ENCODE peak calls at places on chromosomes 11 and 22, in six cellular contexts. J is vagina, P is HCT116, E is HL-60, T is upper lobe of left lung, M is transverse colon. I is an unnamed sample.
A peak's percentile ranks its signal among the peaks of the same experiment; 100 is the strongest.

GRCh38 chr22:27895600-27895999 is 23.5 kb downstream of the PITPNB start:
- DNase-seq in J (no peak), P (no peak), E (no peak), T (no peak), M (no peak), I (no peak)

GRCh38 chr22:47354668-47355387 is 592.4 kb downstream of the TBC1D22A start:
- DNase-seq in J (no peak), P (no peak), E (no peak), T (peak; percentile 46), M (no peak), I (no peak)

GRCh38 chr22:21447694-21448402 is 19.3 kb upstream of the TMEM191C start:
- DNase-seq in J (no peak), P (no peak), E (peak; percentile 1), T (peak; percentile 60), M (no peak), I (no peak)

GRCh38 chr11:48063424-48063978 is 83.1 kb downstream of the PTPRJ start:
- DNase-seq in J (no peak), P (peak; percentile 13), E (no peak), T (no peak), M (no peak), I (no peak)

GRCh38 chr11:121657191-121657590 is 204.4 kb upstream of the SORL1-AS1 start:
- DNase-seq in J (no peak), P (no peak), E (no peak), T (peak; percentile 20), M (no peak), I (no peak)

GRCh38 chr11:43399983-43400630 is 41.4 kb downstream of the TTC17 start:
- DNase-seq in J (no peak), P (no peak), E (no peak), T (no peak), M (no peak), I (no peak)

GRCh38 chr11:824942-825341 is 2.8 kb upstream of the CRACR2B start:
- DNase-seq in J (no peak), P (no peak), E (no peak), T (peak; percentile 49), M (no peak), I (no peak)

GRCh38 chr11:112537846-112538330 is 277.2 kb upstream of the PLET1 start:
- DNase-seq in J (no peak), P (no peak), E (no peak), T (no peak), M (no peak), I (no peak)

GRCh38 chr11:19187880-19188279 is 13.9 kb downstream of the CSRP3 start:
- DNase-seq in J (no peak), P (no peak), E (no peak), T (peak; percentile 14), M (no peak), I (no peak)

GRCh38 chr11:58316142-58316541 is 42.7 kb downstream of the OR5B17 start:
- DNase-seq in J (no peak), P (no peak), E (no peak), T (no peak), M (no peak), I (no peak)

GRCh38 chr11:116913000-116913399 is 75.6 kb upstream of the APOA1 start:
- DNase-seq in J (no peak), P (no peak), E (peak; percentile 35), T (no peak), M (no peak), I (no peak)

GRCh38 chr11:19444231-19444630 is 203.5 kb upstream of the E2F8 start:
- DNase-seq in J (no peak), P (no peak), E (no peak), T (no peak), M (no peak), I (no peak)

GRCh38 chr11:105078283-105078682 is 33.1 kb upstream of the CARD16 start:
- DNase-seq in J (no peak), P (no peak), E (no peak), T (no peak), M (no peak), I (no peak)

GRCh38 chr11:88246680-88247079 is 71.4 kb upstream of the RAB38 start:
- DNase-seq in J (no peak), P (no peak), E (no peak), T (no peak), M (no peak), I (no peak)

GRCh38 chr11:57444362-57445074 is 15.8 kb upstream of the RTN4RL2 start:
- DNase-seq in J (no peak), P (no peak), E (no peak), T (no peak), M (no peak), I (no peak)

GRCh38 chr11:23540101-23540561 is 679.9 kb upstream of the CCDC179 start:
- DNase-seq in J (no peak), P (no peak), E (no peak), T (no peak), M (no peak), I (no peak)

GRCh38 chr11:126467046-126467370 is 111.5 kb downstream of the ST3GAL4 start:
- DNase-seq in J (no peak), P (no peak), E (no peak), T (peak; percentile 65), M (no peak), I (no peak)

GRCh38 chr22:46087816-46088277 is 62.5 kb upstream of the PPARA start:
- DNase-seq in J (no peak), P (no peak), E (no peak), T (peak; percentile 94), M (peak; percentile 80), I (peak; percentile 84)

GRCh38 chr11:67436459-67437081 is 912 bp downstream of the PTPRCAP start:
- DNase-seq in J (no peak), P (no peak), E (peak; percentile 94), T (no peak), M (peak; percentile 78), I (no peak)

GRCh38 chr22:19786959-19787848 is 26.6 kb downstream of the TBX1 start:
- DNase-seq in J (no peak), P (no peak), E (no peak), T (peak; percentile 68), M (no peak), I (no peak)

GRCh38 chr11:123103326-123103980 is 41.5 kb upstream of the HSPA8 start:
- DNase-seq in J (no peak), P (peak; percentile 60), E (peak; percentile 13), T (no peak), M (peak; percentile 30), I (no peak)

GRCh38 chr11:14619580-14619979 is 24.0 kb upstream of the PDE3B start:
- DNase-seq in J (no peak), P (no peak), E (no peak), T (no peak), M (no peak), I (no peak)

GRCh38 chr11:115146425-115146824 is 357.8 kb downstream of the CADM1 start:
- DNase-seq in J (no peak), P (no peak), E (peak; percentile 11), T (no peak), M (no peak), I (no peak)

DNA sequence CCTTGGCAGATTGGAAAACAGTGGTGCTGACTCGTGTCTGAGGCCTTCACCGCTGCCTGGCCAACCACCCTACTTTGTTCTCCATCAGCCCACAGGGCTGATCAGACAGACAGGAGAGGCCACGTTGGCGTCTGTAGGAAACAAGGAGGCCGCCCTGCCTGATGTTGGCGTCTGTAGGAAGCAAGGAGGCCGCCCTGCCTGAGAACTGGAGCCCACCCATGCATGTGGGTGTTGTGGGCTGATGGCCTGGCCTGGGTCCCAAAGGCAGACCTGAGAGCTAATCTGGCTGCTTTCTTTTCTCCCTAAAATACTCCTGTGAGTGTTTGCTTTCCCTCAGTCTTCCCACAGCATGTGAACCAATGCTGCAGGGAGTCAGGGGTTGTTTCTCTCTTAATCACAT is 57.3 kb downstream of the SBF1 start:
- DNase-seq in J (no peak), P (no peak), E (no peak), T (no peak), M (no peak), I (no peak)
- H3K27ac ChIP-seq in J (no peak overlapping the region), P (no peak overlapping the region), E (no peak overlapping the region), T (no peak overlapping the region), M (no peak overlapping the region), I (no peak overlapping the region)

GRCh38 chr22:38464992-38465672 is 2.8 kb upstream of the KDELR3 start:
- DNase-seq in J (no peak), P (no peak), E (no peak), T (no peak), M (no peak), I (no peak)

GRCh38 chr22:38460367-38460952 is 5.5 kb upstream of the KCNJ4 start:
- DNase-seq in J (no peak), P (no peak), E (no peak), T (no peak), M (no peak), I (no peak)

GRCh38 chr22:38461057-38461413 is 6.0 kb upstream of the KCNJ4 start:
- DNase-seq in J (no peak), P (no peak), E (no peak), T (no peak), M (no peak), I (no peak)

GRCh38 chr22:38462960-38463784 is 4.7 kb upstream of the KDELR3 start:
- DNase-seq in J (no peak), P (no peak), E (no peak), T (peak; percentile 79), M (no peak), I (no peak)

GRCh38 chr22:38461414-38462081 is 6.3 kb upstream of the KDELR3 start:
- DNase-seq in J (no peak), P (peak; percentile 82), E (peak; percentile 77), T (peak; percentile 92), M (peak; percentile 79), I (peak; percentile 70)
- TF ChIP-seq POLR2AphosphoS5 in J (no peak), P (peak; percentile 40), E (no peak), T (no peak), M (no peak), I (peak; percentile 32)

GRCh38 chr11:15824060-15824459 is 532.3 kb downstream of the SOX6 start:
- DNase-seq in J (no peak), P (no peak), E (no peak), T (no peak), M (no peak), I (no peak)

GRCh38 chr11:15829312-15829711 is 527.0 kb downstream of the SOX6 start:
- DNase-seq in J (no peak), P (no peak), E (no peak), T (no peak), M (no peak), I (no peak)

GRCh38 chr11:15828241-15828903 is 528.0 kb downstream of the SOX6 start:
- DNase-seq in J (no peak), P (no peak), E (no peak), T (no peak), M (no peak), I (no peak)

GRCh38 chr11:15826008-15826650 is 530.2 kb downstream of the SOX6 start:
- DNase-seq in J (no peak), P (no peak), E (no peak), T (no peak), M (no peak), I (no peak)

GRCh38 chr11:15826826-15827225 is 529.5 kb downstream of the SOX6 start:
- DNase-seq in J (no peak), P (peak; percentile 4), E (peak; percentile 3), T (peak; percentile 23), M (peak; percentile 32), I (no peak)
- H3K4me3 ChIP-seq in J (no peak overlapping the region), P (no peak overlapping the region), E (no peak overlapping the region), T (no peak overlapping the region), M (no peak overlapping the region), I (no peak overlapping the region)

DNA sequence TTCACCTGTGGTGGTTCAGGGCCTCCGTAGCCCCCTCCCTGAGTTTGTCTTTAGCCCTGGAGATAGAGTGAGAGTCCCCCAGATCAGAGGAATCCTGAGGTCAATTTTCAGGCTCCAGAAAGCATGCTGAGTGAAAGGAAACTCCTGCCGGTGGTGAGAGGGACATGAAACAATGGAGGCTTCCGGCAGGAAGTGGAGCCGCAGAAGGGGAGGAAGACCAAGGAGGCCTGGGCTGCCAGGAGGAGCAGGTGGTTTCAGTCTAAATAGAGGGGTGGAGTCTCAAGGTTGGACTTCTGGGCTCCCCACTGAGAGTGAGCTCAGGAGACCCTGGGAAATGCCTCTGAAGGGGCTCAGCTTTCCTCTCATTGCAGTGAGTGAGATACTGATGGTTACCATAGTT is 10.6 kb downstream of the SLCO2B1 start:
- DNase-seq in J (no peak), P (no peak), E (no peak), T (no peak), M (no peak), I (no peak)
- H3K27ac ChIP-seq in J (no peak overlapping the region), P (no peak overlapping the region), E (no peak overlapping the region), T (peak overlapping the region; percentile 80), M (no peak overlapping the region), I (no peak overlapping the region)

I was measured in breast epithelium.